ENCODE peak calls at places on chromosome 14, in six cellular contexts. Z, B, T, J, M and U are unnamed samples.

GRCh38 chr14:98903371-98903770 is 368.6 kb downstream of the BCL11B start:
- DNase-seq in Z (no peak), B (no peak), T (no peak), J (no peak), M (no peak), U (no peak)

GRCh38 chr14:106564058-106564643 is 1037.8 kb downstream of the TMEM121 start:
- DNase-seq in Z (no peak), B (no peak), T (peak), J (no peak), M (peak), U (no peak)

GRCh38 chr14:99596071-99596627 is 7.9 kb downstream of the CCDC85C start:
- DNase-seq in Z (no peak), B (no peak), T (no peak), J (no peak), M (no peak), U (no peak)

GRCh38 chr14:98249057-98249456 is 1022.9 kb downstream of the BCL11B start:
- DNase-seq in Z (no peak), B (no peak), T (no peak), J (no peak), M (no peak), U (no peak)

GRCh38 chr14:90388437-90388836 is 8.4 kb upstream of the CALM1 start:
- DNase-seq in Z (no peak), B (no peak), T (no peak), J (no peak), M (no peak), U (no peak)

GRCh38 chr14:65228436-65228835 is 126.1 kb upstream of the MAX start:
- DNase-seq in Z (no peak), B (no peak), T (no peak), J (no peak), M (no peak), U (no peak)

GRCh38 chr14:104794099-104794498 is 1.4 kb downstream of the AKT1 start:
- DNase-seq in Z (no peak), B (no peak), T (no peak), J (no peak), M (no peak), U (peak)

GRCh38 chr14:26206640-26207039 is 391.2 kb downstream of the NOVA1 start:
- DNase-seq in Z (no peak), B (no peak), T (no peak), J (no peak), M (no peak), U (no peak)

GRCh38 chr14:100592461-100592871 is 5.2 kb upstream of the BEGAIN start:
- DNase-seq in Z (no peak), B (no peak), T (no peak), J (no peak), M (no peak), U (no peak)

GRCh38 chr14:63273717-63274673 is 44.7 kb downstream of the GPHB5 start:
- DNase-seq in Z (no peak), B (no peak), T (no peak), J (no peak), M (no peak), U (no peak)

GRCh38 chr14:102840115-102840514 is 62.9 kb downstream of the TRAF3 start:
- DNase-seq in Z (no peak), B (no peak), T (no peak), J (no peak), M (no peak), U (no peak)

GRCh38 chr14:27750096-27750495 is 1016.5 kb upstream of the FOXG1 start:
- DNase-seq in Z (no peak), B (no peak), T (no peak), J (no peak), M (no peak), U (no peak)

GRCh38 chr14:74538411-74539391 is 45.1 kb downstream of the ISCA2 start:
- DNase-seq in Z (no peak), B (no peak), T (no peak), J (no peak), M (no peak), U (no peak)

GRCh38 chr14:72947366-72948160 is 21.3 kb downstream of the DCAF4 start:
- DNase-seq in Z (no peak), B (no peak), T (no peak), J (no peak), M (no peak), U (no peak)

GRCh38 chr14:84785997-84786396 is 743.9 kb upstream of the FLRT2 start:
- DNase-seq in Z (no peak), B (no peak), T (no peak), J (no peak), M (no peak), U (no peak)

GRCh38 chr14:93108105-93108504 is 7.6 kb downstream of the ITPK1 start:
- DNase-seq in Z (no peak), B (no peak), T (no peak), J (no peak), M (no peak), U (no peak)